ENCODE peak calls at places on chromosomes 1 and 21, in five cellular contexts. T is cardiac fibroblast, W is hepatocyte, Q is body of pancreas, P is mammary epithelial cell. A is an unnamed sample.

GRCh38 chr1:20447794-20448193 is 38.2 kb downstream of the CAMK2N1 start:
- DNase-seq in T (no peak), Q (no peak), P (no peak), W (no peak), A (no peak)

GRCh38 chr1:25804244-25804963 is 4.4 kb downstream of the SELENON start:
- DNase-seq in T (peak), W (no peak), P (no peak), Q (no peak), A (peak)

GRCh38 chr1:84773195-84773594 is 82.9 kb upstream of the SSX2IP start:
- DNase-seq in W (no peak), Q (no peak), T (no peak), P (peak), A (no peak)

GRCh38 chr1:36530261-36530660 is 47.5 kb upstream of the CSF3R start:
- DNase-seq in W (no peak), P (no peak), Q (no peak), T (no peak), A (no peak)

GRCh38 chr1:96995351-96995750 is 273.8 kb downstream of the PTBP2 start:
- DNase-seq in W (no peak), Q (no peak), T (no peak), P (no peak), A (no peak)

GRCh38 chr1:198794498-198794897 is 155.7 kb downstream of the PTPRC start:
- DNase-seq in T (peak), W (no peak), Q (no peak), P (peak), A (peak)

GRCh38 chr1:33074193-33074945 is 6.6 kb upstream of the AZIN2 start:
- DNase-seq in W (no peak), P (no peak), Q (no peak), T (no peak), A (no peak)

GRCh38 chr21:29305561-29305960 is 6.8 kb downstream of the BACH1 start:
- DNase-seq in W (no peak), T (no peak), P (no peak), Q (no peak), A (no peak)

GRCh38 chr1:149917590-149918144 is at the start of gene SV2A:
- DNase-seq in Q (no peak), T (peak), P (no peak), W (peak), A (peak)

GRCh38 chr1:17688217-17688810 is 66.8 kb upstream of the ACTL8 start:
- DNase-seq in T (no peak), P (no peak), Q (no peak), W (no peak), A (no peak)

GRCh38 chr1:66446261-66447001 is 87.5 kb upstream of the SGIP1 start:
- DNase-seq in Q (peak), W (peak), T (peak), P (peak), A (peak)

GRCh38 chr1:22373252-22373651 is 78.4 kb upstream of the ZBTB40 start:
- DNase-seq in P (no peak), Q (no peak), W (no peak), T (no peak), A (no peak)

GRCh38 chr1:50098490-50099109 is 10.1 kb upstream of the ELAVL4 start:
- DNase-seq in Q (no peak), T (no peak), W (no peak), P (no peak), A (no peak)

GRCh38 chr1:155392898-155393411 is 72.3 kb downstream of the RUSC1 start:
- DNase-seq in P (peak), Q (peak), W (no peak), T (peak), A (peak)

GRCh38 chr1:212774584-212774983 is 17.0 kb downstream of the NSL1 start:
- DNase-seq in T (peak), P (no peak), W (no peak), Q (peak), A (peak)

GRCh38 chr1:210251680-210252490 is 19.3 kb downstream of the SERTAD4 start:
- DNase-seq in T (no peak), W (no peak), Q (no peak), P (no peak), A (no peak)

DNA sequence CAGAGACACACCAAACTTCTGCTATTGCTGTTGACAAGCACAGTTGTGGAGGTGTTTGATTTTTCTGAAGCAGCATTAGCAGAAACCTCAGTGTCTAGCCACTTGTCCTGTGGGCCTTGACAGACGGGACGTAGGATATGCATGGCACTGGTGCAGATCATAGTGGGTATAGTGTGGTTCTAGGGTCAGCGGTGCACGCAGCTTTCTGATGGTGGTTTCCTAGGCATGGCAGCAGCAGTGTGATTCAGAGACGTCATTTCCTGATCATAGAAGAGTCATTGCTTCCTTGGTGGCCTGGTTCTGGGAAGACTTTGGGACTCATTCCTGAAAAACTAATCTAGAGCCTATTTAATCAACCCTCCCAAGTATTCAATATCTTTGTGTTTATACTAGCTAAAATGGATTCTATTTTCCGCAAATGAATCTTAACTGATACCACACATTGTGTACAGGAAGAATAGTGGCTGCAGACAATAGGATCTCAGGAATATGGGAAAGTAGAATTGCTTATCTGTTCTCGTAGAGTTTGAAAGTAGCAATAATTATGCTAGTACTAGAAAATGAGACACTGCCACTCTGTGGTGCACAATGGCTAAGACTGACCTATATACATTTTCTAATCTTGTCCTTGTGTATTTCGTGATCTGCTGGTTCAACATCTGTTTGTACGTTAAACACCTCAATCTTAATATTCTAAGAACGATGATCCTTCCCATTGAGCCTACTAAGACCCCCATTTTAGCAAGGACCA is 2.8 kb upstream of the USP1 start:
- DNase-seq in T (no peak), W (no peak), P (no peak), Q (no peak), A (no peak)
- TF ChIP-seq CTCF in T (no peak), W (peak), P (no peak), Q (no peak), A (no peak)

DNA sequence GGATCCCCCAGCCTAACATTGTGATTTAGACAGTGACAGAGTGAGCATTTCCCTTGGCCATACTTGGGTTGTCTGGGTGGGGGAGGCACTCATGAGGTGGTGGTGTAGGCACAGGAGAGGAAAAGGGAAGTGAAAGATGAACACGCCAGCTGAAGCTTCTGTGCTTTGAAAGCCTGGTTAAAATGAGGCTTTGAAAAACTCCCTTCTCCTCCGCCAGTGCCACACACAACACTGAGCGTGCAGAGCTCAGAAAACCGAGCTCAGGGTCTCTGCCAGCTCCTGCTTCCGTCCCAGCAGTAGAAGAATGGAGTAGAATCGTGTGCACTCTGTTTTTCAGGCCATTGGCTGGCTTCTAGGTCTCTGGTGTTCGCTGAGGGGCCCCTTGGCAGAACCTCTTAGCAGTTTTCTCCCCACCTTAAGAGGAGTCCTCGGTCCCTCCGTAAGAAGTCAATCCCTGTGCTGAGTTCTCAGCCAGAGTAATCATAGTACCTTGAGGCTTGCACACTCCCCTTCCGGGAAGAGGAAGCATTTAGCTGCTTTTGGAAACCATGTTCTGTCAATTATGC is 12.9 kb downstream of the PLEKHM2 start:
- DNase-seq in P (no peak), Q (peak), W (no peak), T (no peak), A (no peak)
- H3K4me3 ChIP-seq in P (no peak), Q (no peak), W (no peak), T (no peak), A (no peak)

GRCh38 chr21:32389337-32390015 is 3.3 kb downstream of the URB1 start:
- DNase-seq in P (no peak), T (peak), Q (no peak), W (no peak), A (no peak)

GRCh38 chr21:32387151-32387550 is 5.7 kb downstream of the URB1 start:
- DNase-seq in Q (no peak), T (no peak), P (no peak), W (no peak), A (no peak)

GRCh38 chr21:32391755-32392154 is 1.1 kb downstream of the URB1 start:
- DNase-seq in T (no peak), W (no peak), Q (no peak), P (no peak), A (no peak)

GRCh38 chr21:32386195-32386870 is 6.5 kb downstream of the URB1 start:
- DNase-seq in Q (peak), P (peak), W (no peak), T (peak), A (no peak)

GRCh38 chr21:32388306-32388705 is 4.5 kb downstream of the URB1 start:
- DNase-seq in T (no peak), W (no peak), P (no peak), Q (no peak), A (no peak)
- TF ChIP-seq CTCF in T (no peak), W (no peak), P (no peak), Q (no peak), A (no peak)

GRCh38 chr1:227526524-227526923 is 36.8 kb upstream of the ZNF678 start:
- DNase-seq in T (no peak), Q (no peak), P (no peak), W (no peak), A (no peak)

GRCh38 chr1:227532019-227532619 is 31.2 kb upstream of the ZNF678 start:
- DNase-seq in W (no peak), Q (no peak), P (no peak), T (no peak), A (no peak)
- H3K4me3 ChIP-seq in W (no peak), Q (no peak), P (no peak), T (no peak), A (no peak)

GRCh38 chr1:203477748-203478147 is 2.1 kb downstream of the PRELP start:
- DNase-seq in Q (no peak), T (no peak), P (no peak), W (no peak), A (no peak)

GRCh38 chr1:203473781-203474305 is 1.8 kb upstream of the PRELP start:
- DNase-seq in Q (no peak), P (no peak), W (no peak), T (no peak), A (no peak)

GRCh38 chr1:203473281-203473680 is 2.3 kb upstream of the PRELP start:
- DNase-seq in P (no peak), T (peak), W (no peak), Q (no peak), A (no peak)

GRCh38 chr1:203476223-203476622 is 617 bp downstream of the PRELP start:
- DNase-seq in T (no peak), Q (no peak), W (no peak), P (no peak), A (no peak)

GRCh38 chr1:203475012-203475981 is at the start of gene PRELP:
- DNase-seq in P (peak), W (peak), Q (peak), T (peak), A (no peak)
- TF ChIP-seq CTCF in P (no peak), W (no peak), Q (peak), T (no peak), A (no peak)

GRCh38 chr1:101237229-101237837 is 514 bp downstream of the S1PR1 start:
- DNase-seq in Q (peak), T (peak), P (peak), W (no peak), A (peak)

GRCh38 chr1:101238041-101238515 is 1.3 kb downstream of the S1PR1 start:
- DNase-seq in Q (no peak), P (no peak), W (no peak), T (no peak), A (no peak)

GRCh38 chr1:101239095-101240040 is 2.5 kb downstream of the S1PR1 start:
- DNase-seq in W (no peak), Q (no peak), T (no peak), P (no peak), A (no peak)

GRCh38 chr1:101240041-101240430 is 3.2 kb downstream of the S1PR1 start:
- DNase-seq in W (no peak), T (no peak), Q (no peak), P (no peak), A (no peak)

GRCh38 chr1:101238681-101239094 is 1.9 kb downstream of the S1PR1 start:
- DNase-seq in P (peak), Q (peak), T (peak), W (peak), A (peak)
- H3K4me3 ChIP-seq in P (peak), Q (no peak), T (peak), W (no peak), A (peak)

GRCh38 chr1:70327306-70328076 is 27.0 kb downstream of the ANKRD13C start:
- DNase-seq in P (peak), T (no peak), W (no peak), Q (no peak), A (no peak)

GRCh38 chr1:70319750-70320149 is 34.8 kb downstream of the ANKRD13C start:
- DNase-seq in W (no peak), P (peak), Q (no peak), T (peak), A (peak)

DNA sequence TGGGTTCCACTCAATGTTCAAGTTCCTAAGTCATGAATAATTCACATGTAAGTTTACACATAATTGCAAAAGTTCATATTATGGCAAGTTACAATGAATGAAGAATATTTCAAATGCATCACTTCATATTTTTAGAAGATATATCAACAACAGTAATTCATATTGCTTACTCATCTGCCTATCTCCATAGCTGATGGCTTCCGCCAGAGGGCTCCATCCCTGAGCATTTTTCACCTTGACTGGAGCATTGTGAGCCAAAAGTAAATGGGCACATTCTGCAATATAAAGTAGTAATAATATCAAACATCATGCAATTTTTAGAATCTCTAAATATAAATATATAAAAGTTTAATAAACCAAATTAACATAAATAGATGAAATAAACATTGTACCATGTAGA is 29.8 kb downstream of the ANKRD13C start:
- DNase-seq in Q (no peak), P (no peak), W (no peak), T (no peak), A (no peak)
- TF ChIP-seq CTCF in Q (no peak), P (peak), W (no peak), T (no peak), A (no peak)

DNA sequence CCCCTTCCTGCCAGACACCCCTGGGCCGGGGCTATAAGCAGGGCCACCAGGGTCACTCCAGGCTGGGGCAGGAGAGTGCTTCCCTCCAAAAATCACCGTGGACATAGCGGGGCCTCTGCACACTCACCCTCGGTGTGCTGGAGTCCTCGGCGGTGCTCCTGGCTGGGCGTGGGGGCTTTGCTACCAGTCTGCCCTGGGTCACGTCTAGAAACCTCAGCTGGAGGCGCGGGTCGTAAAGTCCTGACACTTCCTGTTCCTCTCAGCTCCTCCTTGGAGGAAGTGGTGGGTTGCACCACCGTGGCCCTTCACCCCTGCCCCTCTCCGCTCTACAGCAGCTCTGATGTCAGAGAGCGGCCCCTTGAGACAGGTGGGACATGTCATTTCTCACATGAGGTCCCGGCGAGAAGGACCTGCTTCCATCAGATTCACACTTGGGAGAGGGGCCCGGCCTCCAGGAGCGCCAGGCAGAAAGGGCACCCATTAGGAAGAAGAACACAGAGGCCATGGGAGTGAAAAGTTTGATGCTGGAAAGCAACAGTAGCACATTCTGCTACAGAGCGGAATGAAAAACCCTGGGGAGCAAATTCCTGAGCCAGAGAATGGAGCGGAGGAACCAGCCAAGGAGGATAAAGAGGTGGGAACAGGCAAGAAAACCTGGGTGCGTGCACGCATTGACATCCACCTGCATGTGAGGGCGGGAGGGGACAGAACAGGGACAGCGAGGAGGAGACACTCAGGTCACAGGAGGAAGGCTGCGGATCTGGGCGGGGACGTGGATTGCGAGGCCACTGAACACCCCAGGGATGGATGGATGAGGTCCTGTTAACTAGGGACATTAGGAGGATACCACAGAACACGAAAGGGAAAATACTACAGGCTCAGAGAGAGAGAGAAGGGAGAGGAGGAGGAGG is at the start of gene ITGB2:
- DNase-seq in W (no peak), T (no peak), Q (peak), P (no peak), A (no peak)
- H3K4me3 ChIP-seq in W (no peak), T (no peak), Q (no peak), P (no peak), A (no peak)

DNA sequence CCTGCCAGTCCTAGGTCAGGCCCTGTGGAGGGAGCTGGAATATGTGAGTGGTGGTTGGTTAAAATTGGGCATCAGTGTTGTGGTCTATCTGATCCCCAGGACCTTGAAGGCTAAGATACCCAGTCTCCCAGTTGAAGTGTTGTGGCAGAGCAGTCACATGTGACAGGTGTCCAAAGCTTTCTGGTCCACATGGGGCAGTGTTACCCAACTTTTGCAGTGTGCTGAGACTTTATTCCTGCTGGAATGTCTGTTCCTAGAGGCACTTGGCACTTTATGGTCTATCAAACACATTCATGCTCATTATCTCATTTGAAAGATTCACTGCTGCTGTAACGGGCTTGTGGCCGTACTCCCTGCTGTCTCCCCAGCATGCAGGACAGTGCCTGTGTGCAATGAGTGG is 21.0 kb upstream of the LORICRIN start:
- DNase-seq in Q (no peak), T (no peak), W (no peak), P (no peak), A (no peak)
- TF ChIP-seq CTCF in Q (peak), T (no peak), W (no peak), P (peak), A (no peak)

GRCh38 chr1:1836119-1836518 is 54.8 kb downstream of the GNB1 start:
- DNase-seq in W (no peak), P (no peak), T (no peak), Q (no peak), A (no peak)

GRCh38 chr1:1842360-1843146 is 48.3 kb downstream of the GNB1 start:
- DNase-seq in W (no peak), Q (no peak), T (no peak), P (no peak), A (no peak)

GRCh38 chr1:1835546-1835945 is 55.3 kb downstream of the GNB1 start:
- DNase-seq in Q (no peak), T (no peak), W (no peak), P (peak), A (no peak)

GRCh38 chr1:1841575-1841991 is 49.3 kb downstream of the GNB1 start:
- DNase-seq in T (peak), P (no peak), W (no peak), Q (no peak), A (no peak)

DNA sequence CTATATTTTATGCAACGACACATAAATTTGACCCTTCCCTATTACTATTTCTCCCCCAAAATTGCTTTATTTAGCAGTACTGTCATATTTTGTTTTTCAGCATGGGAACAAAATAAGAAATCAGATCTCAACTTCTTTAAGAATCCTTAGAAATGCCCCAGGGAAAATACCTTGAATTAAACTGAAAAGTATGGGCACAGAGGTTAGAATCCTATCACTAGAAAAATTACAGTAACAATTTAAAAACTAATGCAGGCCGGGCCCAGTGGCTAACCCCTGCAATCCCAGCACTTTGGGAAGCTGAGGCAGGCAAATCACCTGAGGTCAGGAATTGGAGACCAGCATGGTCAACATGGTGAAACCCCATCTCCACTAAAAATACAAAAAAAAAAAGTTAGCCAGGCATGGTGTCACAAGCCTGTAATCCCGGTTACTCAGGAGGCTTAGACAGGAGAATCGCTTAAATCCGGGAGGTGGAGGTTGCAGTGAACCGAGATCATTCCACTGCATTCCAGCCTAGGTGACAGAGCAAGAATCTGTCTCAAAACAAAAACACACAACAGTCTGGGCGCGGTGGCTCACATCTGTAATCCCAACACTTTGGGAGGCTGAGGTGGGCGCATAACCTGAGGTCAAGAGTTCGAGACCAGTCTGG is 51.4 kb downstream of the GNB1 start:
- DNase-seq in W (no peak), P (no peak), Q (no peak), T (no peak), A (no peak)
- H3K4me3 ChIP-seq in W (no peak), P (no peak), Q (no peak), T (no peak), A (no peak)

A was measured in fibroblast of pulmonary artery.